ENCODE peak calls at places on chromosomes 5 and 9, in eight cellular contexts. F, H, E, J, I, V, B and R are unnamed samples.

GRCh38 chr5:75037106-75037505 is 15.3 kb downstream of the GCNT4 start:
- DNase-seq in F (no peak), H (peak; percentile 74), E (peak; percentile 46), J (no peak), I (no peak), V (no peak), B (peak; percentile 38), R (peak; percentile 87)

GRCh38 chr5:98104454-98105188 is 668.8 kb upstream of the RGMB start:
- DNase-seq in F (no peak), H (no peak), E (no peak), J (no peak), I (no peak), V (no peak), B (no peak), R (no peak)

GRCh38 chr5:160427607-160428006 is 6.0 kb downstream of the PTTG1 start:
- DNase-seq in F (no peak), H (no peak), E (no peak), J (no peak), I (no peak), V (no peak), B (no peak), R (no peak)

GRCh38 chr5:37847978-37848425 is 8.2 kb upstream of the GDNF start:
- DNase-seq in F (peak; percentile 6), H (no peak), E (no peak), J (no peak), I (peak; percentile 98), V (no peak), B (no peak), R (peak; percentile 63)

GRCh38 chr5:115873392-115873791 is 31.7 kb downstream of the AP3S1 start:
- DNase-seq in F (no peak), H (no peak), E (peak; percentile 50), J (no peak), I (peak; percentile 46), V (no peak), B (no peak), R (peak; percentile 26)

GRCh38 chr5:142319105-142319504 is 5.7 kb downstream of the SPRY4 start:
- DNase-seq in F (no peak), H (no peak), E (no peak), J (no peak), I (no peak), V (no peak), B (no peak), R (no peak)

GRCh38 chr5:91092859-91093843 is 290.0 kb downstream of the ARRDC3 start:
- DNase-seq in F (no peak), H (no peak), E (no peak), J (no peak), I (no peak), V (no peak), B (no peak), R (no peak)

GRCh38 chr9:112784020-112784788 is 33.6 kb downstream of the SNX30 start:
- DNase-seq in F (no peak), H (peak; percentile 32), E (no peak), J (no peak), I (peak; percentile 78), V (no peak), B (peak; percentile 19), R (no peak)

GRCh38 chr5:151086905-151087360 is 6.1 kb upstream of the TNIP1 start:
- DNase-seq in F (no peak), H (no peak), E (no peak), J (no peak), I (no peak), V (no peak), B (no peak), R (no peak)

GRCh38 chr5:178230879-178231735 is 1.5 kb downstream of the PHYKPL start:
- DNase-seq in F (no peak), H (peak; percentile 45), E (no peak), J (peak; percentile 47), I (no peak), V (no peak), B (no peak), R (no peak)

GRCh38 chr5:179345179-179345428 is 157 bp downstream of the ADAMTS2 start:
- DNase-seq in F (no peak), H (no peak), E (no peak), J (no peak), I (no peak), V (no peak), B (no peak), R (no peak)

GRCh38 chr5:157994906-157995519 is 136.1 kb upstream of the CLINT1 start:
- DNase-seq in F (peak; percentile 51), H (peak; percentile 64), E (peak; percentile 83), J (peak; percentile 13), I (peak; percentile 45), V (no peak), B (peak; percentile 46), R (peak; percentile 77)

GRCh38 chr5:91072891-91073290 is 310.2 kb downstream of the ARRDC3 start:
- DNase-seq in F (no peak), H (no peak), E (no peak), J (no peak), I (no peak), V (no peak), B (no peak), R (no peak)

GRCh38 chr9:94796687-94797086 is 70.2 kb downstream of the AOPEP start:
- DNase-seq in F (no peak), H (no peak), E (no peak), J (no peak), I (no peak), V (no peak), B (no peak), R (no peak)

GRCh38 chr5:157431544-157432200 is 28.3 kb upstream of the NIPAL4 start:
- DNase-seq in F (peak; percentile 48), H (peak; percentile 27), E (peak; percentile 80), J (peak; percentile 22), I (no peak), V (peak; percentile 61), B (no peak), R (peak; percentile 62)

GRCh38 chr5:131538177-131538593 is 96.8 kb downstream of the RAPGEF6 start:
- DNase-seq in F (peak; percentile 9), H (no peak), E (no peak), J (no peak), I (no peak), V (peak; percentile 77), B (no peak), R (no peak)

GRCh38 chr5:33840927-33841547 is 50.8 kb downstream of the ADAMTS12 start:
- DNase-seq in F (no peak), H (no peak), E (no peak), J (no peak), I (no peak), V (no peak), B (no peak), R (no peak)